ENCODE peak calls at places on chromosome 1, in nine cellular contexts. Q is Peyer's patch; O is activated CD8-positive, alpha-beta T cell treated with anti-CD3 and anti-CD28 coated beads for 36 hours; B is adipocyte; P is stimulated activated effector memory CD8-positive, alpha-beta T cell treated with anti-CD3 and anti-CD28 coated beads, Interleukin-12 subunit alpha, Interleukin-12 subunit beta, amount 100 ng/mL, for 72 hours; L is brain microvascular endothelial cell; Y is glutamatergic neuron; F is stimulated activated CD4-positive, alpha-beta T cell treated with anti-CD3 and anti-CD28 coated beads, Interleukin-4, amount 100 ng/mL, for 1 hour; S is left ventricle myocardium inferior. G is an unnamed sample.

GRCh38 chr1:243394610-243395490 is 139.0 kb downstream of the SDCCAG8 start:
- DNase-seq in Q (no peak), O (no peak), B (no peak), P (no peak), L (no peak), Y (no peak), F (no peak), S (no peak), G (no peak)

GRCh38 chr1:86468501-86468977 is at the start of gene CLCA1:
- DNase-seq in Q (no peak), O (no peak), B (no peak), P (no peak), L (no peak), Y (no peak), F (no peak), S (no peak), G (no peak)

GRCh38 chr1:60893111-60893510 is 189.2 kb upstream of the NFIA start:
- DNase-seq in Q (no peak), O (no peak), B (no peak), P (no peak), L (no peak), Y (no peak), F (no peak), S (no peak), G (no peak)

GRCh38 chr1:22953392-22954141 is 19.1 kb downstream of the LACTBL1 start:
- DNase-seq in Q (no peak), O (no peak), B (no peak), P (no peak), L (no peak), Y (no peak), F (no peak), S (no peak), G (no peak)

GRCh38 chr1:227317541-227318002 is 720 bp downstream of the CDC42BPA start:
- DNase-seq in Q (no peak), O (peak; percentile 3), B (peak; percentile 83), P (peak; percentile 4), L (peak; percentile 52), Y (peak; percentile 77), F (no peak), S (peak; percentile 29), G (peak; percentile 46)

GRCh38 chr1:117967472-117967871 is 37.9 kb downstream of the WDR3 start:
- DNase-seq in Q (no peak), O (no peak), B (peak; percentile 80), P (no peak), L (peak; percentile 22), Y (no peak), F (no peak), S (no peak), G (peak; percentile 5)

GRCh38 chr1:93552751-93553455 is 105.0 kb downstream of the FNBP1L start:
- DNase-seq in Q (no peak), O (no peak), B (peak; percentile 55), P (no peak), L (peak; percentile 72), Y (peak; percentile 69), F (no peak), S (peak; percentile 50), G (no peak)

GRCh38 chr1:2382621-2383361 is 8.6 kb downstream of the MORN1 start:
- DNase-seq in Q (no peak), O (peak; percentile 53), B (peak; percentile 64), P (peak; percentile 31), L (no peak), Y (peak; percentile 77), F (peak; percentile 35), S (no peak), G (peak; percentile 37)

GRCh38 chr1:54547601-54548388 is at the start of gene ACOT11:
- DNase-seq in Q (peak; percentile 20), O (no peak), B (peak; percentile 22), P (no peak), L (no peak), Y (no peak), F (no peak), S (peak; percentile 88), G (peak; percentile 9)

GRCh38 chr1:39086386-39087108 is 60.4 kb downstream of the NDUFS5 start:
- DNase-seq in Q (no peak), O (no peak), B (no peak), P (no peak), L (peak; percentile 5), Y (no peak), F (no peak), S (no peak), G (no peak)

GRCh38 chr1:27306892-27307850 is 14.8 kb upstream of the TMEM222 start:
- DNase-seq in Q (no peak), O (no peak), B (no peak), P (no peak), L (no peak), Y (peak; percentile 59), F (no peak), S (no peak), G (no peak)

GRCh38 chr1:22104074-22104473 is 38.8 kb downstream of the WNT4 start:
- DNase-seq in Q (no peak), O (peak; percentile 45), B (no peak), P (no peak), L (no peak), Y (no peak), F (no peak), S (no peak), G (no peak)

GRCh38 chr1:194194724-194195123 is 1008.3 kb upstream of the B3GALT2 start:
- DNase-seq in Q (no peak), O (no peak), B (no peak), P (no peak), L (no peak), Y (no peak), F (no peak), S (no peak), G (no peak)

GRCh38 chr1:178945763-178946266 is 74.9 kb upstream of the ANGPTL1 start:
- DNase-seq in Q (no peak), O (no peak), B (no peak), P (no peak), L (peak; percentile 14), Y (no peak), F (no peak), S (no peak), G (no peak)

GRCh38 chr1:191865479-191865878 is 292.8 kb upstream of the RGS18 start:
- DNase-seq in Q (no peak), O (no peak), B (no peak), P (no peak), L (no peak), Y (no peak), F (no peak), S (no peak), G (no peak)

GRCh38 chr1:69455718-69456117 is 112.0 kb upstream of the LRRC7 start:
- DNase-seq in Q (no peak), O (no peak), B (no peak), P (no peak), L (no peak), Y (no peak), F (no peak), S (no peak), G (no peak)

GRCh38 chr1:225366552-225366951 is 61.3 kb downstream of the LBR start:
- DNase-seq in Q (no peak), O (no peak), B (no peak), P (no peak), L (no peak), Y (no peak), F (no peak), S (no peak), G (no peak)

GRCh38 chr1:223657978-223658377 is 7.5 kb downstream of the CAPN8 start:
- DNase-seq in Q (no peak), O (no peak), B (no peak), P (no peak), L (no peak), Y (no peak), F (no peak), S (no peak), G (no peak)

GRCh38 chr1:205940710-205941109 is 2.5 kb downstream of the SLC26A9 start:
- DNase-seq in Q (no peak), O (no peak), B (no peak), P (no peak), L (no peak), Y (no peak), F (no peak), S (no peak), G (no peak)

GRCh38 chr1:61692155-61692783 is 32.7 kb downstream of the TM2D1 start:
- DNase-seq in Q (no peak), O (no peak), B (peak; percentile 69), P (no peak), L (peak; percentile 45), Y (no peak), F (no peak), S (no peak), G (peak; percentile 38)

GRCh38 chr1:1347663-1348419 is 1.4 kb downstream of the DVL1 start:
- DNase-seq in Q (no peak), O (no peak), B (peak; percentile 55), P (no peak), L (no peak), Y (no peak), F (no peak), S (peak; percentile 46), G (no peak)

GRCh38 chr1:234975122-234975940 is 153.3 kb downstream of the TOMM20 start:
- DNase-seq in Q (no peak), O (no peak), B (peak; percentile 70), P (no peak), L (peak; percentile 99), Y (no peak), F (no peak), S (no peak), G (peak; percentile 99)